ENCODE peak calls at places on chromosomes 7 and 10, in six cellular contexts. One of them, this sample, is unnamed.
A peak's percentile ranks its signal among the peaks of the same experiment; 100 is the strongest.

GRCh38 chr10:61592581-61592980 is 70.1 kb upstream of the CABCOCO1 start:
- DNase-seq in prostate gland: no peak
- DNase-seq in fibroblast of villous mesenchyme: peak; percentile 10
- DNase-seq in choroid plexus epithelial cell: peak; percentile 18
- DNase-seq in tibial artery: no peak
- DNase-seq in vagina: no peak
- DNase-seq in this sample: peak; percentile 1

GRCh38 chr10:46286991-46287693 is at the start of gene ANTXRL:
- DNase-seq in vagina: no peak
- DNase-seq in fibroblast of villous mesenchyme: no peak
- DNase-seq in tibial artery: peak; percentile 54
- DNase-seq in choroid plexus epithelial cell: no peak
- DNase-seq in prostate gland: no peak
- DNase-seq in this sample: no peak

GRCh38 chr7:116315293-116315692 is 105.0 kb downstream of the TES start:
- DNase-seq in fibroblast of villous mesenchyme: no peak
- DNase-seq in choroid plexus epithelial cell: peak; percentile 28
- DNase-seq in vagina: no peak
- DNase-seq in prostate gland: peak; percentile 21
- DNase-seq in tibial artery: no peak
- DNase-seq in this sample: no peak

GRCh38 chr7:139635521-139636240 is 112.2 kb downstream of the CLEC2L start:
- DNase-seq in vagina: no peak
- DNase-seq in tibial artery: no peak
- DNase-seq in fibroblast of villous mesenchyme: no peak
- DNase-seq in prostate gland: no peak
- DNase-seq in choroid plexus epithelial cell: no peak
- DNase-seq in this sample: no peak

GRCh38 chr10:47021850-47022249 is 110.6 kb downstream of the PTPN20 start:
- DNase-seq in vagina: no peak
- DNase-seq in fibroblast of villous mesenchyme: no peak
- DNase-seq in tibial artery: no peak
- DNase-seq in choroid plexus epithelial cell: no peak
- DNase-seq in prostate gland: no peak
- DNase-seq in this sample: no peak

GRCh38 chr7:27302590-27302989 is 60.0 kb downstream of the EVX1 start:
- DNase-seq in choroid plexus epithelial cell: no peak
- DNase-seq in vagina: no peak
- DNase-seq in fibroblast of villous mesenchyme: no peak
- DNase-seq in prostate gland: no peak
- DNase-seq in tibial artery: no peak
- DNase-seq in this sample: no peak

GRCh38 chr10:78450807-78451485 is 417.3 kb downstream of the RPS24 start:
- DNase-seq in choroid plexus epithelial cell: no peak
- DNase-seq in tibial artery: peak; percentile 54
- DNase-seq in prostate gland: no peak
- DNase-seq in fibroblast of villous mesenchyme: no peak
- DNase-seq in vagina: no peak
- DNase-seq in this sample: no peak

GRCh38 chr10:109924100-109924499 is 789 bp upstream of the XPNPEP1 start:
- DNase-seq in vagina: no peak
- DNase-seq in prostate gland: no peak
- DNase-seq in choroid plexus epithelial cell: no peak
- DNase-seq in tibial artery: no peak
- DNase-seq in fibroblast of villous mesenchyme: no peak
- DNase-seq in this sample: no peak

GRCh38 chr7:22277375-22277774 is 79.6 kb downstream of the RAPGEF5 start:
- DNase-seq in choroid plexus epithelial cell: no peak
- DNase-seq in fibroblast of villous mesenchyme: no peak
- DNase-seq in tibial artery: no peak
- DNase-seq in vagina: no peak
- DNase-seq in prostate gland: no peak
- DNase-seq in this sample: no peak

GRCh38 chr10:110425684-110426293 is 71.9 kb upstream of the DUSP5 start:
- DNase-seq in fibroblast of villous mesenchyme: no peak
- DNase-seq in tibial artery: no peak
- DNase-seq in prostate gland: no peak
- DNase-seq in vagina: no peak
- DNase-seq in choroid plexus epithelial cell: peak; percentile 98
- DNase-seq in this sample: peak; percentile 94

GRCh38 chr7:77658928-77659327 is 37.3 kb upstream of the RSBN1L start:
- DNase-seq in tibial artery: no peak
- DNase-seq in vagina: no peak
- DNase-seq in choroid plexus epithelial cell: no peak
- DNase-seq in prostate gland: no peak
- DNase-seq in fibroblast of villous mesenchyme: no peak
- DNase-seq in this sample: no peak

GRCh38 chr10:119657725-119658124 is 6.5 kb downstream of the BAG3 start:
- DNase-seq in fibroblast of villous mesenchyme: peak; percentile 66
- DNase-seq in tibial artery: no peak
- DNase-seq in choroid plexus epithelial cell: no peak
- DNase-seq in vagina: no peak
- DNase-seq in prostate gland: peak; percentile 62
- DNase-seq in this sample: peak; percentile 47

GRCh38 chr10:27482984-27483956 is 20.8 kb upstream of the RAB18 start:
- DNase-seq in fibroblast of villous mesenchyme: peak; percentile 3
- DNase-seq in tibial artery: no peak
- DNase-seq in vagina: no peak
- DNase-seq in prostate gland: no peak
- DNase-seq in choroid plexus epithelial cell: peak; percentile 12
- DNase-seq in this sample: peak; percentile 21

GRCh38 chr10:62794306-62794705 is 10.2 kb upstream of the ADO start:
- DNase-seq in choroid plexus epithelial cell: peak; percentile 5
- DNase-seq in vagina: no peak
- DNase-seq in prostate gland: no peak
- DNase-seq in fibroblast of villous mesenchyme: no peak
- DNase-seq in tibial artery: no peak
- DNase-seq in this sample: peak; percentile 56

GRCh38 chr10:80070068-80070467 is 8.4 kb upstream of the TMEM254 start:
- DNase-seq in prostate gland: no peak
- DNase-seq in vagina: no peak
- DNase-seq in fibroblast of villous mesenchyme: no peak
- DNase-seq in choroid plexus epithelial cell: no peak
- DNase-seq in tibial artery: no peak
- DNase-seq in this sample: no peak

GRCh38 chr7:94182066-94182465 is 177.9 kb upstream of the BET1 start:
- DNase-seq in fibroblast of villous mesenchyme: peak; percentile 79
- DNase-seq in prostate gland: no peak
- DNase-seq in vagina: no peak
- DNase-seq in tibial artery: no peak
- DNase-seq in choroid plexus epithelial cell: peak; percentile 90
- DNase-seq in this sample: peak; percentile 77

GRCh38 chr7:116547347-116547746 is 22.5 kb downstream of the CAV1 start:
- DNase-seq in tibial artery: no peak
- DNase-seq in vagina: no peak
- DNase-seq in prostate gland: no peak
- DNase-seq in choroid plexus epithelial cell: peak; percentile 40
- DNase-seq in fibroblast of villous mesenchyme: peak; percentile 56
- DNase-seq in this sample: peak; percentile 35

GRCh38 chr10:7159517-7159916 is 251.3 kb downstream of the SFMBT2 start:
- DNase-seq in prostate gland: no peak
- DNase-seq in choroid plexus epithelial cell: no peak
- DNase-seq in vagina: no peak
- DNase-seq in tibial artery: no peak
- DNase-seq in fibroblast of villous mesenchyme: no peak
- DNase-seq in this sample: no peak

GRCh38 chr7:151707757-151708156 is 169.2 kb downstream of the PRKAG2 start:
- DNase-seq in fibroblast of villous mesenchyme: no peak
- DNase-seq in prostate gland: no peak
- DNase-seq in tibial artery: no peak
- DNase-seq in vagina: no peak
- DNase-seq in choroid plexus epithelial cell: no peak
- DNase-seq in this sample: no peak

GRCh38 chr7:27271384-27271783 is 28.8 kb downstream of the EVX1 start:
- DNase-seq in prostate gland: no peak
- DNase-seq in choroid plexus epithelial cell: no peak
- DNase-seq in tibial artery: no peak
- DNase-seq in vagina: no peak
- DNase-seq in fibroblast of villous mesenchyme: no peak
- DNase-seq in this sample: no peak

GRCh38 chr10:25080880-25081581 is 64.6 kb downstream of the THNSL1 start:
- DNase-seq in vagina: no peak
- DNase-seq in fibroblast of villous mesenchyme: peak; percentile 89
- DNase-seq in prostate gland: peak; percentile 82
- DNase-seq in tibial artery: peak; percentile 90
- DNase-seq in choroid plexus epithelial cell: peak; percentile 92
- DNase-seq in this sample: peak; percentile 92

DNA sequence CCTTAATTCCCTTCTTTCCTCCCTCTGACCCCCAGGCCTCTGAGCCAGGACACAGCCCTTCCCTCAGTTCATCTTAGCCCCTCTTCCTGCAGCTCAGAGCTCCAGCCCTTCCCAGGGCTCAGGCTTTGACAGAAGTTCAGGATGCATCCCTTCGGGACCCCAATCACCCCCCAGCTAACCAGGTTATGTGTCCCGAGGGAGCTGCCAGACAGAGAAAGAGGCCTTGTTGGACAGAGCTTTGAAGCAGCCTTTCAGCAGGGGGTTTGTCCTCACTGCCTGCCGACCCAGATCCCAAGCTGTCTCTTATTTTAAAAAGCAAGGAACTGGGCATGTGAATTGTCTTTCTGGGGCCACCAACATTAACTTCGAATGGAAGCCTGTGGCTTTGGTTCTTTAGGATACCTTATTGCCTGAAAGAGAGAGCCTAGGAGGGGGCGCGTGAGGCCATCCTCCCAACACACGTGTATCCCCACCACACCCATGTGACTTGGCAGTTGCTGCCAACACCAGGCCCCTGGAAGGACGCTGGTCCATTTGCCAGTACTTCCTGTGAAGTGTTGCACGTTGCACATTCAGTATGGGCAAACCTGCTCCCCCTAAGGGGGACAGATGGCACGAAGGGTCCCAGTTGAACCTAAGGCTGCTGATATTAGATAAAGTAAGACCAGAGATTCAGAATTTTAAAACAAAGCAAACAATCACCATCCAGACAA is 859 bp downstream of the CCDC136 start:
- DNase-seq in vagina: no peak
- DNase-seq in tibial artery: no peak
- DNase-seq in fibroblast of villous mesenchyme: no peak
- DNase-seq in choroid plexus epithelial cell: no peak
- DNase-seq in prostate gland: no peak
- DNase-seq in this sample: no peak
- H3K4me3 ChIP-seq in vagina: peak overlapping the region; percentile 71
- H3K4me3 ChIP-seq in tibial artery: peak overlapping the region; percentile 77
- H3K4me3 ChIP-seq in fibroblast of villous mesenchyme: no peak overlapping the region
- H3K4me3 ChIP-seq in choroid plexus epithelial cell: no peak overlapping the region
- H3K4me3 ChIP-seq in prostate gland: no peak overlapping the region
- H3K4me3 ChIP-seq in this sample: no peak overlapping the region

DNA sequence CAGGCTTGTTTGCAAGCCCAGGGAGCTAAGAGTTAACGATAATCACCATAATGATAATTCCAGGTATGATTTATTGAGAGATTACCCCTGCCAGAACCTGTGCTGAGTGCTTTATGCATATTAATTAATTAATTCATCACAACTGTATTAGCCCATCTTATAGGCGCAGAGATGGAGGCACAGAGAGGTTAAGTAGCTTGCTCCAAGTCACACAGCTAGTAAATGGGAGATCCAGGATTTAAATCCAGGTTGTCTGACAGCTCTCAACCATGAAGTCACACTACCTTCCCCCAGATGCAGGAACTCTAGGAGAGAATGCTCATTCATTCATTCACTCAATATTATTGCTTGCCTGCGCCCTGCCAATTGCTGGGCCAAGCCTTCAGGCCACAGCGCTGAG is 84.5 kb downstream of the FAM241B start:
- DNase-seq in vagina: no peak
- DNase-seq in fibroblast of villous mesenchyme: no peak
- DNase-seq in prostate gland: no peak
- DNase-seq in tibial artery: no peak
- DNase-seq in choroid plexus epithelial cell: no peak
- DNase-seq in this sample: no peak
- H3K4me3 ChIP-seq in vagina: no peak overlapping the region
- H3K4me3 ChIP-seq in fibroblast of villous mesenchyme: no peak overlapping the region
- H3K4me3 ChIP-seq in prostate gland: no peak overlapping the region
- H3K4me3 ChIP-seq in tibial artery: no peak overlapping the region
- H3K4me3 ChIP-seq in choroid plexus epithelial cell: no peak overlapping the region
- H3K4me3 ChIP-seq in this sample: no peak overlapping the region

DNA sequence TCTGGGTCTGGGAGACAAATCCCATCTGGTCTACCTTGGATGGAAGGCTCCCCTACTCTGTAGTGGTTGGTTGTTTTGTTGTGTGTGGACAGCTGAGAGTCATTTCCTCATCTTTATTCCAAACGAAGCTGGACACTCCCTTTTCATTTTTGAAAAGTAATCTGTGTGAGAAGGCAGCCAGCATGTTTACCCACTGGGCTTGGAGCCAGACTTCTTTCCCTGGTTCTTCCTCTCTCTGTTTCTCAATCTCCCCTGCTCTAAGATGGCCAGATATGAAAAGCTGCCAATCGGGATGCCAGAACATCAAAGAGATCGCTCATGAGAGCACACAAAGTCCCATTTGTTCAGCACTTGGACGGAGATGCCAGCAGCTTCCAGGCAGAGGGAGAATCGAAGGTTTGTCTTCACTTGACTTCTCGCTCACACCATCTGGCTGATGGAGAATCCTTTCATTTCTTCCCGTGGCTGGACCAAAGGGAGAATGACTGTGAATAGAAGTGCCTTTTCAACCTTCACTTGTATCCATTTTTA is 108.2 kb upstream of the AGR3 start:
- DNase-seq in vagina: no peak
- DNase-seq in choroid plexus epithelial cell: peak; percentile 91
- DNase-seq in tibial artery: peak; percentile 79
- DNase-seq in prostate gland: peak; percentile 98
- DNase-seq in fibroblast of villous mesenchyme: peak; percentile 90
- DNase-seq in this sample: peak; percentile 89
- H3K4me3 ChIP-seq in vagina: no peak overlapping the region
- H3K4me3 ChIP-seq in choroid plexus epithelial cell: peak overlapping the region; percentile 44
- H3K4me3 ChIP-seq in tibial artery: no peak overlapping the region
- H3K4me3 ChIP-seq in prostate gland: no peak overlapping the region
- H3K4me3 ChIP-seq in fibroblast of villous mesenchyme: peak overlapping the region; percentile 46
- H3K4me3 ChIP-seq in this sample: peak overlapping the region; percentile 46

GRCh38 chr10:48884337-48885045 is 55.1 kb downstream of the LRRC18 start:
- DNase-seq in prostate gland: no peak
- DNase-seq in choroid plexus epithelial cell: no peak
- DNase-seq in fibroblast of villous mesenchyme: no peak
- DNase-seq in vagina: peak; percentile 25
- DNase-seq in tibial artery: no peak
- DNase-seq in this sample: no peak
- H3K4me3 ChIP-seq in prostate gland: no peak overlapping the region
- H3K4me3 ChIP-seq in choroid plexus epithelial cell: no peak overlapping the region
- H3K4me3 ChIP-seq in fibroblast of villous mesenchyme: no peak overlapping the region
- H3K4me3 ChIP-seq in vagina: no peak overlapping the region
- H3K4me3 ChIP-seq in tibial artery: no peak overlapping the region
- H3K4me3 ChIP-seq in this sample: no peak overlapping the region

DNA sequence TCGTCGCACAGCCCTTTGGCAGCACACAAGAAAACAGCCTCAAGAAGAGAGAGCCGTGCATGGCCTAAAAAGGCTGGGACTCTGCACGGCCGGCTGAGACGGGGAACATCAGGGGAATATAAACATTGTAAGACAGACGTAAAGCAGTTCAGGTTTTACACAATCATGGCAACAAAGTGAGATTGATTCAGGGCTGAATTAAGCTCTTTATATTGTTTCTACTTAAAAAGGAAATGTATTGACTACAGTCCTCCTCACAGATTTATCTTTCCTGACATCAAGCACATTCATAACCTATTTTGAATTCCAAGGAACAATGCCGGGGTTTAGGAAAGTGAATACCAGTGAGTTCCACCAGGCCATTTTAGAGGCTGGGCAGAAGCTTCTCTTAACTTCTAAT is 25.2 kb downstream of the SORBS1 start:
- DNase-seq in choroid plexus epithelial cell: peak; percentile 15
- DNase-seq in tibial artery: peak; percentile 89
- DNase-seq in prostate gland: peak; percentile 24
- DNase-seq in vagina: no peak
- DNase-seq in fibroblast of villous mesenchyme: peak; percentile 50
- DNase-seq in this sample: peak; percentile 8
- H3K4me3 ChIP-seq in choroid plexus epithelial cell: no peak overlapping the region
- H3K4me3 ChIP-seq in tibial artery: no peak overlapping the region
- H3K4me3 ChIP-seq in prostate gland: no peak overlapping the region
- H3K4me3 ChIP-seq in vagina: no peak overlapping the region
- H3K4me3 ChIP-seq in fibroblast of villous mesenchyme: no peak overlapping the region
- H3K4me3 ChIP-seq in this sample: no peak overlapping the region

GRCh38 chr10:43203491-43204393 is 63.1 kb downstream of the RASGEF1A start:
- DNase-seq in choroid plexus epithelial cell: no peak
- DNase-seq in tibial artery: peak; percentile 63
- DNase-seq in prostate gland: no peak
- DNase-seq in vagina: peak; percentile 74
- DNase-seq in fibroblast of villous mesenchyme: no peak
- DNase-seq in this sample: no peak
- H3K4me3 ChIP-seq in choroid plexus epithelial cell: peak overlapping the region; percentile 5
- H3K4me3 ChIP-seq in tibial artery: no peak overlapping the region
- H3K4me3 ChIP-seq in prostate gland: no peak overlapping the region
- H3K4me3 ChIP-seq in vagina: no peak overlapping the region
- H3K4me3 ChIP-seq in fibroblast of villous mesenchyme: no peak overlapping the region
- H3K4me3 ChIP-seq in this sample: peak overlapping the region; percentile 22